ENCODE peak calls at places on chromosomes 6 and 20, in six cellular contexts. J, H, R, S, L and C are unnamed samples.

GRCh38 chr6:137095093-137095492 is 50.3 kb upstream of the IL20RA start:
- DNase-seq in L (no peak), R (no peak), S (no peak), H (no peak), J (no peak), C (no peak)

GRCh38 chr6:166658792-166659150 is 31.7 kb upstream of the RPS6KA2 start:
- DNase-seq in J (no peak), L (no peak), H (no peak), S (no peak), R (no peak), C (no peak)

GRCh38 chr6:34922177-34922663 is 33.2 kb downstream of the ANKS1A start:
- DNase-seq in J (no peak), L (no peak), S (no peak), H (no peak), R (peak; percentile 23), C (no peak)

GRCh38 chr6:109595998-109596397 is 95.0 kb downstream of the AK9 start:
- DNase-seq in H (peak; percentile 23), L (no peak), S (no peak), R (peak; percentile 31), J (no peak), C (no peak)

GRCh38 chr20:48329676-48330644 is 497.8 kb downstream of the PREX1 start:
- DNase-seq in H (peak; percentile 78), S (no peak), J (no peak), L (no peak), R (no peak), C (no peak)

GRCh38 chr6:44054635-44055559 is 72.4 kb downstream of the MRPL14 start:
- DNase-seq in H (peak; percentile 73), R (no peak), S (no peak), J (no peak), L (no peak), C (no peak)

GRCh38 chr6:154386848-154387717 is 30.5 kb upstream of the IPCEF1 start:
- DNase-seq in R (peak; percentile 30), L (no peak), H (no peak), S (no peak), J (no peak), C (no peak)

GRCh38 chr6:33248643-33248931 is 23.1 kb downstream of the VPS52 start:
- DNase-seq in S (no peak), H (no peak), L (no peak), J (no peak), R (no peak), C (peak; percentile 60)

GRCh38 chr6:158293122-158293521 is 19.1 kb upstream of the TULP4 start:
- DNase-seq in J (no peak), S (no peak), L (no peak), R (no peak), H (no peak), C (no peak)

GRCh38 chr6:157650261-157650640 is 172.8 kb upstream of the SNX9 start:
- DNase-seq in L (no peak), H (peak; percentile 71), J (no peak), R (no peak), S (no peak), C (no peak)

GRCh38 chr20:49276201-49276894 is 1.5 kb downstream of the ZNFX1 start:
- DNase-seq in J (peak; percentile 54), R (peak; percentile 25), L (peak; percentile 14), S (no peak), H (no peak), C (no peak)

GRCh38 chr6:7155871-7156579 is 48.3 kb downstream of the RREB1 start:
- DNase-seq in H (no peak), S (no peak), L (no peak), J (no peak), R (no peak), C (no peak)

GRCh38 chr6:72649032-72649984 is 27.4 kb downstream of the KCNQ5 start:
- DNase-seq in S (no peak), R (no peak), L (no peak), H (no peak), J (no peak), C (no peak)

GRCh38 chr6:83057705-83058321 is 7.8 kb downstream of the UBE3D start:
- DNase-seq in R (peak; percentile 76), H (peak; percentile 57), L (peak; percentile 26), S (no peak), J (no peak), C (no peak)

GRCh38 chr20:61958773-61959172 is 106.9 kb downstream of the TAF4 start:
- DNase-seq in J (no peak), S (peak; percentile 6), R (no peak), H (no peak), L (no peak), C (no peak)

GRCh38 chr6:45044510-45045252 is 283.4 kb upstream of the RUNX2 start:
- DNase-seq in L (no peak), H (no peak), J (no peak), R (no peak), S (no peak), C (no peak)

GRCh38 chr20:49319204-49319809 is 41.5 kb upstream of the ZNFX1 start:
- DNase-seq in R (no peak), S (no peak), J (no peak), H (no peak), L (no peak), C (no peak)

GRCh38 chr20:60812561-60812960 is 439.5 kb upstream of the CDH4 start:
- DNase-seq in S (no peak), L (no peak), H (no peak), R (no peak), J (no peak), C (no peak)

GRCh38 chr6:129599467-129599866 is 110.5 kb downstream of the ARHGAP18 start:
- DNase-seq in H (no peak), R (no peak), J (no peak), S (no peak), L (no peak), C (no peak)

GRCh38 chr6:8085053-8085511 is 17.3 kb downstream of the EEF1E1 start:
- DNase-seq in L (no peak), S (peak; percentile 54), R (peak; percentile 54), H (no peak), J (no peak), C (no peak)

GRCh38 chr6:42099340-42100028 is 42.9 kb downstream of the C6orf132 start:
- DNase-seq in H (no peak), R (peak; percentile 59), S (peak; percentile 50), J (no peak), L (peak; percentile 85), C (no peak)

GRCh38 chr6:42103218-42103617 is 39.2 kb downstream of the C6orf132 start:
- DNase-seq in L (peak; percentile 59), H (no peak), R (no peak), J (no peak), S (no peak), C (no peak)

GRCh38 chr6:42103753-42104094 is 38.7 kb downstream of the C6orf132 start:
- DNase-seq in S (no peak), L (no peak), J (no peak), R (no peak), H (no peak), C (no peak)

GRCh38 chr6:42101186-42101657 is 41.2 kb downstream of the C6orf132 start:
- DNase-seq in L (peak; percentile 61), H (no peak), J (no peak), S (no peak), R (peak; percentile 78), C (no peak)

DNA sequence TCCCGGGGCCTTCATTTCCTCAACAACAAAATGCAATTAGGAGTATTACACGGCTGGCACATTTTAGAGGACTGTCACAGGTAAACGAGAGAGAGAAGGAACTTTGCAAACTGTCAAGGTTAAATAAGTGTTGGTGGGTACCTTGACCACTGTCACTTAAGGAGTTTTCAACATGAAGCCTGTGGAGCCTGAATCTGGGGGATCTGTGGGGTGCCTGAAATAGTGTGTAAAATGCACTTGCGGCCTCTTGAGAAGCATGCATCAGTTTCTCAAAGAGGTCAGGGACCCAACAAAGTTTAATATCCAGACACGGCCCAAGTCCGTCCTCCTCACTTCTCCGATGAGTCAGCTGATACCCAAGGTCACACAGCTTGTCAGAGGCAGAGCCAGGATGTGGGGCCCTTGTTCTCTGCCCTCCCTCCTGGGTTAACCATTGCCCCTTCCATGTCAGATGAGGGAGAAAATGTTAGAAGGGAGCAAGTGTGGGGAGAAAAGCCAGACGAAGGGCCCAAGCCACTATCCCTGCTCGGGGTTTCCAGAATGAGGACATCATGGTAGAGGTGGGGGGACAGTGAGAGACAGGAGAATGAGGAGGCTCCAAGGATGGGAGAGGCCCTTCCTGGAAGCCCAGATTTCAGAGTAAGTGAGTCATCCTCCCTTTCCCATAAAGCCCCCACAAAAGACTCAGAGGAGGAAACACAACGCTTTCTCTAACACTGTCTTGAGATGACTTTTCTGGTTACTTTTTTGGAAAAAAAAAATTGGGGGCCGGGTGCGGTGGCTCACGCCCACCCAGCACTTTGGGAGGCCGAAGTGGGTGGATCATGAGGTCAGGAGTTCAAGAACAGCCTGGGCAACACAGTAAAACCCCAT is 42.2 kb downstream of the C6orf132 start:
- DNase-seq in S (peak; percentile 49), J (no peak), L (peak; percentile 42), H (no peak), R (peak; percentile 65), C (no peak)
- H3K27ac ChIP-seq in S (no peak overlapping the region), J (no peak overlapping the region), L (peak overlapping the region; percentile 77), H (no peak overlapping the region), R (peak overlapping the region; percentile 92), C (peak overlapping the region; percentile 89)

DNA sequence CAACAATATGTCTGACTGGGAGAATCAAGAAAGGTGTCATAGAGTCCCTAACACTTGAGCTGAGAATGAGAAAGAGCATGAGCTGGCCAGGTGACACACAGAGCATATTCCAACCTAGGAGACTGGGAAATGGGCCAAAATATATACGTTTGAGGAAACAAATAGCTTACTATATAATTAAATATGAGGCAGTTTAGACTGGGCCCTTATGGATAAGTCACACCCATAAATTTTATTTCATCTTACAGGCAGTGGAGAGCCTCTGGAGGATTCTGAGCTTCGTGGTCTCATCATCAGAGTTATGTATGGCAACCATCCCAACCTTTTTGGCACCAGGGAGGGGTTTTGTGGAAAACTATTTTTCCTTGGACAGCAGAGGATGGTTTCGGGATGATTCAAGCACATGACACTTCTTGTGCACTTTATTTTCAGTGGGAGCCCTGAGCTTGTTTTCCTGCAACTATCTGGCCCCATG is 12.9 kb upstream of the NQO2 start:
- DNase-seq in S (no peak), L (no peak), H (no peak), R (no peak), J (no peak), C (no peak)
- H3K4me1 ChIP-seq in S (peaks cover 23% of the 10 kb centered on the region), L (peaks cover 56% of the 10 kb centered on the region), H (peaks cover 19% of the 10 kb centered on the region), R (peaks cover 29% of the 10 kb centered on the region), J (peaks cover 8% of the 10 kb centered on the region), C (peaks cover 36% of the 10 kb centered on the region)

GRCh38 chr6:169215201-169215661 is 38.4 kb downstream of the THBS2 start:
- DNase-seq in S (no peak), L (no peak), R (no peak), J (no peak), H (peak; percentile 1), C (no peak)
- H3K27ac ChIP-seq in S (no peak overlapping the region), L (peak overlapping the region; percentile 86), R (peak overlapping the region; percentile 88), J (no peak overlapping the region), H (peak overlapping the region; percentile 90), C (peak overlapping the region; percentile 90)

GRCh38 chr20:37611852-37612251 is 82.0 kb upstream of the CTNNBL1 start:
- DNase-seq in J (no peak), R (no peak), L (no peak), S (no peak), H (no peak), C (no peak)
- H3K4me1 ChIP-seq in J (no peaks in the 10 kb centered on the region), R (no peaks in the 10 kb centered on the region), L (no peaks in the 10 kb centered on the region), S (no peaks in the 10 kb centered on the region), H (no peaks in the 10 kb centered on the region), C (no peaks in the 10 kb centered on the region)

GRCh38 chr20:1345030-1345755 is 16.3 kb upstream of the SDCBP2 start:
- DNase-seq in R (no peak), J (no peak), L (no peak), S (no peak), H (no peak), C (no peak)
- H3K27ac ChIP-seq in R (no peak overlapping the region), J (no peak overlapping the region), L (no peak overlapping the region), S (no peak overlapping the region), H (no peak overlapping the region), C (no peak overlapping the region)